ENCODE peak calls at places on chromosome 20, in ten cellular contexts. I, C, D, H, M, P, Q, E, Z and A are unnamed samples.

GRCh38 chr20:12171927-12172581 is 254.4 kb downstream of the BTBD3 start:
- DNase-seq in M (no peak), Q (no peak), P (no peak), D (no peak), Z (peak; percentile 87), I (no peak), C (no peak), E (no peak), H (peak; percentile 88), A (peak; percentile 93)

GRCh38 chr20:63320616-63321147 is 27.7 kb downstream of the COL20A1 start:
- DNase-seq in H (no peak), M (no peak), E (peak; percentile 0), Z (no peak), Q (no peak), I (no peak), D (no peak), P (no peak), C (peak; percentile 79), A (no peak)

GRCh38 chr20:36717657-36718056 is 28.2 kb downstream of the NDRG3 start:
- DNase-seq in D (no peak), H (no peak), P (no peak), E (no peak), C (no peak), Q (no peak), Z (no peak), I (no peak), M (no peak), A (no peak)

GRCh38 chr20:47795214-47795667 is 10.0 kb upstream of the SULF2 start:
- DNase-seq in H (peak; percentile 19), P (no peak), M (no peak), C (peak; percentile 99), D (peak; percentile 10), I (no peak), Q (no peak), E (no peak), Z (no peak), A (no peak)

GRCh38 chr20:43988451-43988850 is 73.8 kb downstream of the TOX2 start:
- DNase-seq in E (no peak), Z (no peak), D (no peak), H (no peak), Q (no peak), C (no peak), P (no peak), M (no peak), I (no peak), A (no peak)

GRCh38 chr20:50242178-50242514 is 51.5 kb downstream of the CEBPB start:
- DNase-seq in E (no peak), Z (no peak), Q (no peak), D (no peak), I (no peak), P (no peak), C (no peak), H (no peak), M (no peak), A (no peak)

GRCh38 chr20:62054451-62054953 is 11.2 kb downstream of the TAF4 start:
- DNase-seq in E (no peak), Z (no peak), I (no peak), M (no peak), H (no peak), C (peak; percentile 79), D (no peak), P (no peak), Q (no peak), A (no peak)

GRCh38 chr20:5890773-5891441 is 59.4 kb downstream of the TRMT6 start:
- DNase-seq in M (no peak), P (no peak), H (no peak), Z (no peak), E (no peak), C (no peak), Q (no peak), D (no peak), I (no peak), A (no peak)

GRCh38 chr20:62893700-62894099 is 32.1 kb upstream of the TCFL5 start:
- DNase-seq in M (no peak), D (no peak), P (no peak), Z (no peak), Q (no peak), E (no peak), I (no peak), C (peak; percentile 87), H (no peak), A (no peak)